ENCODE peak calls at places on chromosomes 16 and 17, in four cellular contexts. One of them, this sample, is unnamed.

GRCh38 chr17:15119928-15120327 is 145.2 kb downstream of the PMP22 start:
- DNase-seq in mammary epithelial cell: no peak
- DNase-seq in neural progenitor cell: peak; percentile 76
- DNase-seq in prostate gland: no peak
- DNase-seq in this sample: no peak

GRCh38 chr17:8162232-8162996 is at the start of gene VAMP2:
- DNase-seq in mammary epithelial cell: peak; percentile 66
- DNase-seq in neural progenitor cell: peak; percentile 90
- DNase-seq in prostate gland: peak; percentile 69
- DNase-seq in this sample: peak; percentile 78

GRCh38 chr17:80358131-80358530 is 56.8 kb upstream of the ENDOV start:
- DNase-seq in mammary epithelial cell: no peak
- DNase-seq in neural progenitor cell: no peak
- DNase-seq in prostate gland: no peak
- DNase-seq in this sample: no peak

GRCh38 chr16:30941600-30942420 is 7.1 kb upstream of the ORAI3 start:
- DNase-seq in mammary epithelial cell: peak; percentile 67
- DNase-seq in neural progenitor cell: peak; percentile 83
- DNase-seq in prostate gland: peak; percentile 61
- DNase-seq in this sample: peak; percentile 63

GRCh38 chr16:64428463-64428862 is 693.4 kb downstream of the CDH11 start:
- DNase-seq in mammary epithelial cell: peak; percentile 26
- DNase-seq in neural progenitor cell: no peak
- DNase-seq in prostate gland: no peak
- DNase-seq in this sample: no peak

GRCh38 chr17:78117027-78117981 is 11.3 kb downstream of the TMC6 start:
- DNase-seq in mammary epithelial cell: no peak
- DNase-seq in neural progenitor cell: peak; percentile 50
- DNase-seq in prostate gland: no peak
- DNase-seq in this sample: peak; percentile 41

GRCh38 chr17:68600123-68600880 is 865 bp downstream of the FAM20A start:
- DNase-seq in mammary epithelial cell: peak; percentile 27
- DNase-seq in neural progenitor cell: peak; percentile 75
- DNase-seq in prostate gland: no peak
- DNase-seq in this sample: peak; percentile 21

GRCh38 chr16:1537763-1538289 is 4.4 kb downstream of the TMEM204 start:
- DNase-seq in mammary epithelial cell: no peak
- DNase-seq in neural progenitor cell: no peak
- DNase-seq in prostate gland: no peak
- DNase-seq in this sample: no peak

GRCh38 chr17:34337701-34338100 is 18.5 kb downstream of the CCL8 start:
- DNase-seq in mammary epithelial cell: no peak
- DNase-seq in neural progenitor cell: no peak
- DNase-seq in prostate gland: no peak
- DNase-seq in this sample: no peak

GRCh38 chr16:23323224-23324030 is 21.3 kb downstream of the SCNN1B start:
- DNase-seq in mammary epithelial cell: peak; percentile 32
- DNase-seq in neural progenitor cell: no peak
- DNase-seq in prostate gland: no peak
- DNase-seq in this sample: no peak

GRCh38 chr16:3012828-3013420 is at the start of gene CLDN9:
- DNase-seq in mammary epithelial cell: no peak
- DNase-seq in neural progenitor cell: peak; percentile 58
- DNase-seq in prostate gland: no peak
- DNase-seq in this sample: no peak

GRCh38 chr17:7889166-7889584 is 586 bp downstream of the CHD3 start:
- DNase-seq in mammary epithelial cell: peak; percentile 78
- DNase-seq in neural progenitor cell: peak; percentile 88
- DNase-seq in prostate gland: peak; percentile 96
- DNase-seq in this sample: peak; percentile 99

GRCh38 chr16:57172891-57173290 is 12.9 kb downstream of the PSME3IP1 start:
- DNase-seq in mammary epithelial cell: no peak
- DNase-seq in neural progenitor cell: no peak
- DNase-seq in prostate gland: no peak
- DNase-seq in this sample: no peak

GRCh38 chr16:54655171-54655590 is 275.5 kb upstream of the IRX5 start:
- DNase-seq in mammary epithelial cell: peak; percentile 25
- DNase-seq in neural progenitor cell: peak; percentile 57
- DNase-seq in prostate gland: peak; percentile 21
- DNase-seq in this sample: no peak

DNA sequence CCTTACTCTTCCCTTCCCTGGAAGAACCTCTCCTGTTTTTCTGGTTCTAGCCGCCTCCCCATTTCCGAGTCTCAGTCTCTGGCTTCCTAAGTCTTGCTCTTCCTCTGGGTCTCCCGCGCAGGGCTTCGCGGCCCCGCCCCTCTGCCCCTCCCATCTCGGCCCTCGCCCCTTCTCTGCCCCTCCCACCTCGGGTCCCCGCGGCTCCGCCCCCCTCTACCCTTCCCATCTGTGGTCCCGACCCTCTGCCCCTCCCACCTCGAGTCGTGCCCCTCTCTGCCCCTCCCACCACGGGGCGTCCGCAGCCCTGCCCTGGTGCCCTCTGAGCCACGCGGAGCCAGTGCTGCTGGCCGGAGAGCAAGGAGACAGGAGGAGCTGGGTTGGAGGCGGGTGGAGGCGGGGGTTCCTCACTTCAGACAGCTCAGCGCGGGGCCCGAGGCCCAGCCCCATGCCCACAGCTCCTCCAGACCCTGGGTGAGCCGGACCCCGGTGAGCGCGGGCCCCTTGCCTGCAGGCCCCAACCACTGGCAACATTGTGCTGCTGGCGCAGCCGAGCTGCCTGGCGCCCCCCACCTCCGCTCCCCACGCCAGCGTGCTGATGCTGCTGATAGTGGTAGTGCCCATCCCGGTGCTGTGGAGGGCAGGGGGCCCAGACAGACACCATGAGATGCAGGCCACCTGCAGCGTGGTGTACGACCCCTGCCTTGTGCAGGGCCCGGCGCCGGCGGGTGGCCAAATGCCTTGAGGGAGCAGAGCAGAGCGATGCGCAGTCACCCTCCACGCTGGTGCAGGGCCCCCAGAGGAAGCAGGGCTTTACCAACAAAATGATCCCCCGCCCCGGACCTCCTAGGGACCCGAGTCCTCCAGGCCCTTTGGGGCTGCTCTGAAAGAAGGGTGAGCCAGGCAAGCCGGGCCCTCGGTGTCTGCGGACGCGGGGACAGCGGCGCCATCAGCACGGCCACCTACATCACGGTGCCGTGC is 2115.3 kb downstream of the TP53TG3F start:
- DNase-seq in mammary epithelial cell: no peak
- DNase-seq in neural progenitor cell: no peak
- DNase-seq in prostate gland: no peak
- DNase-seq in this sample: no peak
- H3K9me3 ChIP-seq in mammary epithelial cell: peaks cover 38% of the 10 kb centered on the region
- H3K9me3 ChIP-seq in neural progenitor cell: peaks cover 10% of the 10 kb centered on the region
- H3K9me3 ChIP-seq in prostate gland: no peaks in the 10 kb centered on the region
- H3K9me3 ChIP-seq in this sample: no peaks in the 10 kb centered on the region

DNA sequence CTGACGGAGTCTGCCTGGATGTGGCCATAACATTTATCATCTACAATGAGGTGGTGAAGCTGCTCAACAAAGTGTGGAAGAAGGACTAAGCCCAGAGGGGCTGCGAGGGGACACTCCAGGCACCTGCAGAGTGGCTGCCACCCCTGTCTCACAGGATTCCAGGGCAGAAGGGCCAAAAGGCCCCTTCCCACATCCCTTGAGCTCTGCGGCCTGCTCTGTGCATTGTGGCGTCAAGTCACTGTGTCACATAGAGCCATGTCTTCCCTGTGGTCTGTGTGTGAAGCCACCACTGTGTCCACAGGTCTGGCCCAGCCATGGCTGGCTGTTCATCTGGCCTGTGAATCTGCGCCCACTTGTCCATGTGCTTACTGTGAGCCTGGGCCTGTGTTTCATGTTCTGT is 1714.6 kb downstream of the TP53TG3F start:
- DNase-seq in mammary epithelial cell: no peak
- DNase-seq in neural progenitor cell: no peak
- DNase-seq in prostate gland: no peak
- DNase-seq in this sample: no peak
- H3K9me3 ChIP-seq in mammary epithelial cell: peaks cover 9% of the 10 kb centered on the region
- H3K9me3 ChIP-seq in neural progenitor cell: peaks cover 13% of the 10 kb centered on the region
- H3K9me3 ChIP-seq in prostate gland: no peaks in the 10 kb centered on the region
- H3K9me3 ChIP-seq in this sample: no peaks in the 10 kb centered on the region

GRCh38 chr16:35908152-35908551 is 2448.7 kb downstream of the TP53TG3F start:
- DNase-seq in mammary epithelial cell: no peak
- DNase-seq in neural progenitor cell: no peak
- DNase-seq in prostate gland: no peak
- DNase-seq in this sample: no peak
- H3K9me3 ChIP-seq in mammary epithelial cell: peaks cover 34% of the 10 kb centered on the region
- H3K9me3 ChIP-seq in neural progenitor cell: peaks cover 22% of the 10 kb centered on the region
- H3K9me3 ChIP-seq in prostate gland: no peaks in the 10 kb centered on the region
- H3K9me3 ChIP-seq in this sample: no peaks in the 10 kb centered on the region

GRCh38 chr16:4655801-4656200 is 31.2 kb downstream of the MGRN1 start:
- DNase-seq in mammary epithelial cell: no peak
- DNase-seq in neural progenitor cell: no peak
- DNase-seq in prostate gland: no peak
- DNase-seq in this sample: no peak
- H3K9me3 ChIP-seq in mammary epithelial cell: no peaks in the 10 kb centered on the region
- H3K9me3 ChIP-seq in neural progenitor cell: no peaks in the 10 kb centered on the region
- H3K9me3 ChIP-seq in prostate gland: no peaks in the 10 kb centered on the region
- H3K9me3 ChIP-seq in this sample: no peaks in the 10 kb centered on the region

GRCh38 chr16:46482895-46483294 is 138.3 kb downstream of the SHCBP1 start:
- DNase-seq in mammary epithelial cell: no peak
- DNase-seq in neural progenitor cell: no peak
- DNase-seq in prostate gland: no peak
- DNase-seq in this sample: no peak
- H3K9me3 ChIP-seq in mammary epithelial cell: peaks cover 3% of the 10 kb centered on the region
- H3K9me3 ChIP-seq in neural progenitor cell: peaks cover 52% of the 10 kb centered on the region
- H3K9me3 ChIP-seq in prostate gland: no peaks in the 10 kb centered on the region
- H3K9me3 ChIP-seq in this sample: no peaks in the 10 kb centered on the region

GRCh38 chr17:20304961-20305360 is 162.4 kb downstream of the LGALS9B start:
- DNase-seq in mammary epithelial cell: no peak
- DNase-seq in neural progenitor cell: no peak
- DNase-seq in prostate gland: no peak
- DNase-seq in this sample: no peak

GRCh38 chr17:20307325-20307910 is 159.9 kb downstream of the LGALS9B start:
- DNase-seq in mammary epithelial cell: no peak
- DNase-seq in neural progenitor cell: no peak
- DNase-seq in prostate gland: no peak
- DNase-seq in this sample: no peak

GRCh38 chr17:20302191-20302917 is 165.0 kb downstream of the LGALS9B start:
- DNase-seq in mammary epithelial cell: no peak
- DNase-seq in neural progenitor cell: no peak
- DNase-seq in prostate gland: no peak
- DNase-seq in this sample: no peak

GRCh38 chr17:20310481-20310880 is 156.9 kb downstream of the LGALS9B start:
- DNase-seq in mammary epithelial cell: no peak
- DNase-seq in neural progenitor cell: no peak
- DNase-seq in prostate gland: no peak
- DNase-seq in this sample: no peak

DNA sequence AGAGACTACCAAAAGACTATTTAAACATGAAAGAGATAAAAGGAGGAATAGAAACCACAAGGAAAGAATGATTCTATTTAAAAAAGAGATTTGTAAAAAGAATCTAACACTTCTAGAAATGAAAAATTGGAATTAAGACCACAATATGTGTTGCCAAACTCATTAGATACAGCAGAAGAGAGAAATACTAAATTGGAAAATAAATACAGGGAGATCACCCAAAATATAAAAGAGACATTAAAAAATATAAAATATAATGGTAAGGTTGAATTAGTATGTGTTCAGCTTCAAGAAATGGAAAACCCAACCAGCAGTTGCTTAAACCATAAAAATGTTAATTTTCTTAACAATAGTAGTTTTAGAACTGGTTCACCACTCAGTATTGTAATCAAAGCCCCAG is 160.4 kb downstream of the LGALS9B start:
- DNase-seq in mammary epithelial cell: no peak
- DNase-seq in neural progenitor cell: no peak
- DNase-seq in prostate gland: no peak
- DNase-seq in this sample: no peak
- H3K9me3 ChIP-seq in mammary epithelial cell: peaks cover 11% of the 10 kb centered on the region
- H3K9me3 ChIP-seq in neural progenitor cell: peaks cover 11% of the 10 kb centered on the region
- H3K9me3 ChIP-seq in prostate gland: no peaks in the 10 kb centered on the region
- H3K9me3 ChIP-seq in this sample: peaks cover 15% of the 10 kb centered on the region